ENCODE peak calls at places on chromosomes 3 and 15, in five cellular contexts. F, N, I, V and Y are unnamed samples.

GRCh38 chr3:46926039-46926438 is 48.5 kb downstream of the PTH1R start:
- DNase-seq in F (peak), N (no peak), I (no peak), V (peak), Y (no peak)

GRCh38 chr3:190249414-190249813 is 72.8 kb downstream of the CLDN1 start:
- DNase-seq in F (no peak), N (no peak), I (no peak), V (no peak), Y (no peak)

GRCh38 chr15:62912282-62912681 is 130.3 kb upstream of the TPM1 start:
- DNase-seq in F (no peak), N (no peak), I (no peak), V (no peak), Y (no peak)

GRCh38 chr3:190224466-190225185 is 97.6 kb downstream of the CLDN1 start:
- DNase-seq in F (no peak), N (no peak), I (no peak), V (no peak), Y (no peak)

GRCh38 chr3:27467545-27467944 is 16.6 kb downstream of the SLC4A7 start:
- DNase-seq in F (no peak), N (no peak), I (peak), V (no peak), Y (no peak)

GRCh38 chr3:143970773-143971366 is 753 bp upstream of the DIPK2A start:
- DNase-seq in F (peak), N (peak), I (no peak), V (peak), Y (peak)

GRCh38 chr15:62137216-62137884 is 27.7 kb downstream of the C2CD4B start:
- DNase-seq in F (no peak), N (no peak), I (no peak), V (no peak), Y (no peak)

GRCh38 chr3:10223676-10224639 is 24.3 kb upstream of the TATDN2 start:
- DNase-seq in F (no peak), N (no peak), I (peak), V (peak), Y (no peak)

GRCh38 chr3:194296832-194297666 is 54.1 kb downstream of the CPN2 start:
- DNase-seq in F (peak), N (peak), I (peak), V (peak), Y (no peak)
- H3K4me3 ChIP-seq in F (peak), N (peak), I (peak), V (no peak), Y (peak)

GRCh38 chr15:100265641-100266035 is 76.1 kb downstream of the ADAMTS17 start:
- DNase-seq in F (no peak), N (no peak), I (no peak), V (no peak), Y (no peak)
- H3K27ac ChIP-seq in F (no peak), N (no peak), I (no peak), V (no peak), Y (no peak)

GRCh38 chr15:34336947-34337556 is 529 bp downstream of the SLC12A6 start:
- DNase-seq in F (no peak), N (no peak), I (no peak), V (peak), Y (no peak)

GRCh38 chr15:34337557-34338306 is at the start of gene SLC12A6:
- DNase-seq in F (peak), N (peak), I (peak), V (peak), Y (peak)

GRCh38 chr15:34335176-34335575 is 2.4 kb downstream of the SLC12A6 start:
- DNase-seq in F (no peak), N (no peak), I (no peak), V (no peak), Y (no peak)

GRCh38 chr15:34334676-34335075 is 2.9 kb downstream of the SLC12A6 start:
- DNase-seq in F (no peak), N (no peak), I (no peak), V (no peak), Y (no peak)

GRCh38 chr15:34336333-34336732 is 1.2 kb downstream of the SLC12A6 start:
- DNase-seq in F (no peak), N (no peak), I (no peak), V (peak), Y (no peak)
- H3K4me3 ChIP-seq in F (peak), N (peak), I (no peak), V (no peak), Y (peak)

DNA sequence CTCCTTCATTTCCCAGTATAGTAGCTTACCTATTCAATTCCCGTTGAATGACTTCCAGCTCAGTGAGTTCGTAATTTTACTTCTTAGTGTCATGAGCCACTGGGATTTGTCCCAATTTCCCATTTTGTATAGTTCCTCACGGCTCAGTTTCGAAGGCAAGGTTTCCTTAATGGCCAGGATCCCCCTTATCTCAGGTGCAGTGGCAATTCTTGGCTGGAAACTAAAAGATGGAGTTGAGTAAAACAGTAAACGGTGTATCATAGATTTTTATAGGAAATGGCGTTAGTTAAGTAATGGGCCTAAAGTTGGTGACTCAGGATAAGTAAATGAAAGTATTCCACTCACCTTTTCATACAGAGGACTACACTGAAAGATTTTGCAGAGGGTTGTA is 522 bp upstream of the LMLN start:
- DNase-seq in F (no peak), N (no peak), I (no peak), V (no peak), Y (no peak)
- H3K27ac ChIP-seq in F (peak), N (peak), I (peak), V (peak), Y (peak)

DNA sequence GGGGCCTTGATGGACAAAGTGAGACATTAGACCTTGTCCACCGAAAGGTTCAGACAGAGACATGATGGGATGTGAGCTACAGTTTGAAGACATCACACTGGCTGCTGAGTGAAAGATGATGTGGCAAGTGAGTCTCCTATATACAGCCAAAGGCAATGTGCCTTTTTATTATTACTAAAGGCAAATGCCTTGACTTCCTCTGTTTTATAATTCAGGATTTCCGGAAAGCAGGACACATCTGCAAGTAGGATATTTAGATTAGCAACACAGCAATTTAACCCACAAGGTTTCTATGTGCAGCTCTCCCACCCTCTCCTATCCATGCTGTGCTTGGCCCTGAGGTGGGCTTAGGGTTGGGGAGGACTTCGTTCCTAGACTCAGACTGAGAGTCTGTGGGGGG is 20.7 kb downstream of the SPATA12 start:
- DNase-seq in F (no peak), N (no peak), I (no peak), V (no peak), Y (no peak)
- H3K4me3 ChIP-seq in F (no peak), N (no peak), I (no peak), V (no peak), Y (no peak)

GRCh38 chr15:51973220-51973619 is 1.6 kb upstream of the LEO1 start:
- DNase-seq in F (no peak), N (no peak), I (no peak), V (no peak), Y (no peak)

GRCh38 chr15:51969728-51970127 is 1.9 kb downstream of the LEO1 start:
- DNase-seq in F (no peak), N (no peak), I (no peak), V (no peak), Y (no peak)

GRCh38 chr15:51970132-51970817 is 1.3 kb downstream of the LEO1 start:
- DNase-seq in F (no peak), N (no peak), I (peak), V (no peak), Y (no peak)

GRCh38 chr15:51971353-51972133 is at the start of gene LEO1:
- DNase-seq in F (peak), N (peak), I (peak), V (peak), Y (peak)

DNA sequence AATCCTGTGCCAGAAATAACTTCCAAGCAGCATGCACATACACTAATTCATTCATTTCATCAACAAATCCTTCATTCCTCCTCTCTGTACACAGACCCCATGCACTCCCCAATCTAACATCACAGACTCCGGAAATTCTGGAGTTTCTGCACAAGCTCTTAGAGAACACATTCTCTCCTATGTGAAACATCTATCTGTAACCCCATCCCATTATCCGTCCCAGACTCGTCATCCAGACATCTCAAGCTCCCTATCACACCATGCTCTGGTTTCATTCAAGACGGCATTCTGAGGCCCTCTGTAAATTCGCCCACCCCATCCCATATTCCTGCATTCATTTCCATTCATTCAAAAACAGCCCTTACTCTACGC is 611 bp downstream of the LEO1 start:
- DNase-seq in F (no peak), N (no peak), I (no peak), V (no peak), Y (no peak)
- H3K27ac ChIP-seq in F (peak), N (peak), I (peak), V (peak), Y (peak)

DNA sequence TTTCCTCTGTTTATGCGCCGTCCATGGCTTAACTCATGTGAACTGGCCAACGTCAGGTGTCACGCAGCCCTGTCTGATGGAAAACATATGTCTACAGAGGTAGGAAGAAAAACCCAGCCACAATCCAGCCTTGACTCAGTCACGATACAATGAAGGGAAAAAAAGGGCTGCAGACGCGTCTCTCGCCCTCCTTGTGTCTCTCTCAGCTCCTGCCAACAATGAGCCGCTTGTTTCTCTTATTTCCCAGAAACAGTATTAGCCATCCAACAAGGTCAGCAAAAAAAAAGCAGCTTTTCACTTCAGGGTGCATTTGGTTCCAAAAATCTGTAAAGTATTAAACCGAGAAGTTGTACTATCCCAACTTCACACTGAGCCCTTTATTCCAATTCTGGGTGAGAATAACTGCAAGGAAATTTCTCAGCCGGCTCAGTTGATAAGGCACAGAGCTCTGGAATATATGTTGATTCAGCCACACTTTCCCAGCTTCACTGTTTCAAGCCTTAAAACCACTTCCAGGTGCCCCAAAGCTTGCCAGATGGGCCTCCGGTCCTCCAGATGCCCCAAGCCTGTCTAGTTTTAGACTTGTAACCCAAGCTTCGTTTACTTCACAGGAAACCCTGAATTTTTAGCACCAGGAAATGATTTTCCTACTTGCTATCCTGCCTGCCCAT is 79.4 kb downstream of the TM4SF4 start:
- DNase-seq in F (no peak), N (peak), I (no peak), V (peak), Y (peak)
- H3K4me3 ChIP-seq in F (no peak), N (no peak), I (no peak), V (no peak), Y (no peak)

DNA sequence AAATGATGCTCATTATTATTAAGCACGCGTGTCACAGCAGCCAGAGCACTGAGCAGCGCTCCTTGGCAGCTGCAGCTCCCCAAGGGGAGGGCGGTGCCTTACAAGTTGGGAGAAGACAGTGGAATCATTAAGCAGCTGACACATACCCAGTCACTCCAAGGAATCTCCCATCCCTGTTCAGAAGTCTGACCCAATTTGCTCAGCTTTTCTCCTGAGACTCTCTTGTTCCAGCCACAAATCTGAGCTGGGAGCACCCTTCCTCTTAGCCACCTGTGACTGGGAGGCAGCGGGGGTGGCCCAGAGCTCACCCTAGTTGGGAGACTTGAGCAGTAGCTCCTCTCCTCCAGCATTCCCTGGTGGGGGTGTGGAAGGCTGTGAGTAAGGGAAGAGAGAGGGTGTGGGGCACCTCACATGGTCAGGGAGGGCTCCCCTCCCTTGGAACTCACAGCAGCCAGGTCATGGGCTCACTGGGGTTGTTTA is 64.3 kb downstream of the DUT start:
- DNase-seq in F (peak), N (peak), I (no peak), V (peak), Y (peak)
- H3K27ac ChIP-seq in F (peak), N (peak), I (no peak), V (no peak), Y (peak)